ENCODE peak calls at places on chromosomes 7 and 10, in eight cellular contexts. One of them, this sample, is unnamed. For H3K36me3, the result is how much of the 10 kb centered on the place peaks cover.

GRCh38 chr7:4325732-4326131 is 356.4 kb upstream of the FOXK1 start:
- DNase-seq in suprapubic skin: no peak
- DNase-seq in uterus: no peak
- DNase-seq in sigmoid colon: peak
- DNase-seq in GM12878: no peak
- DNase-seq in gastrocnemius medialis: no peak
- DNase-seq in prostate gland: no peak
- DNase-seq in spleen: no peak
- DNase-seq in this sample: no peak

GRCh38 chr10:60148266-60148840 is 241.3 kb downstream of the ANK3 start:
- DNase-seq in suprapubic skin: no peak
- DNase-seq in uterus: no peak
- DNase-seq in sigmoid colon: no peak
- DNase-seq in GM12878: no peak
- DNase-seq in gastrocnemius medialis: no peak
- DNase-seq in prostate gland: peak
- DNase-seq in spleen: no peak
- DNase-seq in this sample: no peak

GRCh38 chr7:104838537-104839299 is 175.3 kb upstream of the KMT2E start:
- DNase-seq in suprapubic skin: no peak
- DNase-seq in uterus: no peak
- DNase-seq in sigmoid colon: no peak
- DNase-seq in GM12878: no peak
- DNase-seq in gastrocnemius medialis: no peak
- DNase-seq in prostate gland: no peak
- DNase-seq in spleen: no peak
- DNase-seq in this sample: no peak

GRCh38 chr10:43963793-43964425 is 315.2 kb upstream of the ZNF32 start:
- DNase-seq in suprapubic skin: no peak
- DNase-seq in uterus: no peak
- DNase-seq in sigmoid colon: no peak
- DNase-seq in GM12878: no peak
- DNase-seq in gastrocnemius medialis: no peak
- DNase-seq in prostate gland: no peak
- DNase-seq in spleen: peak
- DNase-seq in this sample: no peak

GRCh38 chr10:122142652-122143237 is 128.4 kb upstream of the BTBD16 start:
- DNase-seq in suprapubic skin: no peak
- DNase-seq in uterus: no peak
- DNase-seq in sigmoid colon: no peak
- DNase-seq in GM12878: no peak
- DNase-seq in gastrocnemius medialis: peak
- DNase-seq in prostate gland: no peak
- DNase-seq in spleen: peak
- DNase-seq in this sample: no peak

GRCh38 chr10:77919713-77920108 is 6.8 kb downstream of the DLG5 start:
- DNase-seq in suprapubic skin: no peak
- DNase-seq in uterus: no peak
- DNase-seq in sigmoid colon: no peak
- DNase-seq in GM12878: no peak
- DNase-seq in gastrocnemius medialis: no peak
- DNase-seq in prostate gland: no peak
- DNase-seq in spleen: no peak
- DNase-seq in this sample: no peak

GRCh38 chr10:6083523-6084475 is 5.0 kb upstream of the RBM17 start:
- DNase-seq in suprapubic skin: no peak
- DNase-seq in uterus: no peak
- DNase-seq in sigmoid colon: no peak
- DNase-seq in GM12878: no peak
- DNase-seq in gastrocnemius medialis: no peak
- DNase-seq in prostate gland: no peak
- DNase-seq in spleen: no peak
- DNase-seq in this sample: no peak

GRCh38 chr10:93363891-93364648 is 118.1 kb downstream of the MYOF start:
- DNase-seq in suprapubic skin: peak
- DNase-seq in uterus: no peak
- DNase-seq in sigmoid colon: peak
- DNase-seq in GM12878: no peak
- DNase-seq in gastrocnemius medialis: peak
- DNase-seq in prostate gland: no peak
- DNase-seq in spleen: peak
- DNase-seq in this sample: peak

GRCh38 chr7:114554781-114555537 is 140.3 kb downstream of the FOXP2 start:
- DNase-seq in suprapubic skin: no peak
- DNase-seq in uterus: no peak
- DNase-seq in sigmoid colon: no peak
- DNase-seq in GM12878: peak
- DNase-seq in gastrocnemius medialis: peak
- DNase-seq in prostate gland: no peak
- DNase-seq in spleen: no peak
- DNase-seq in this sample: no peak

GRCh38 chr10:48399056-48399541 is 92.6 kb downstream of the MAPK8 start:
- DNase-seq in suprapubic skin: no peak
- DNase-seq in uterus: no peak
- DNase-seq in sigmoid colon: no peak
- DNase-seq in GM12878: no peak
- DNase-seq in gastrocnemius medialis: peak
- DNase-seq in prostate gland: no peak
- DNase-seq in spleen: no peak
- DNase-seq in this sample: no peak

GRCh38 chr7:17027143-17027802 is 145.5 kb upstream of the AGR3 start:
- DNase-seq in suprapubic skin: no peak
- DNase-seq in uterus: no peak
- DNase-seq in sigmoid colon: no peak
- DNase-seq in GM12878: no peak
- DNase-seq in gastrocnemius medialis: no peak
- DNase-seq in prostate gland: no peak
- DNase-seq in spleen: no peak
- DNase-seq in this sample: no peak

GRCh38 chr10:57715233-57715632 is 552.5 kb downstream of the IPMK start:
- DNase-seq in suprapubic skin: no peak
- DNase-seq in uterus: no peak
- DNase-seq in sigmoid colon: no peak
- DNase-seq in GM12878: no peak
- DNase-seq in gastrocnemius medialis: no peak
- DNase-seq in prostate gland: no peak
- DNase-seq in spleen: no peak
- DNase-seq in this sample: no peak

GRCh38 chr10:3133948-3134347 is 38.6 kb downstream of the PITRM1 start:
- DNase-seq in suprapubic skin: no peak
- DNase-seq in uterus: no peak
- DNase-seq in sigmoid colon: no peak
- DNase-seq in GM12878: no peak
- DNase-seq in gastrocnemius medialis: no peak
- DNase-seq in prostate gland: no peak
- DNase-seq in spleen: no peak
- DNase-seq in this sample: no peak

GRCh38 chr7:44259547-44260457 is 59.0 kb downstream of the YKT6 start:
- DNase-seq in suprapubic skin: no peak
- DNase-seq in uterus: peak
- DNase-seq in sigmoid colon: peak
- DNase-seq in GM12878: no peak
- DNase-seq in gastrocnemius medialis: peak
- DNase-seq in prostate gland: peak
- DNase-seq in spleen: no peak
- DNase-seq in this sample: peak

GRCh38 chr7:26284995-26285632 is 6.5 kb upstream of the SNX10 start:
- DNase-seq in suprapubic skin: no peak
- DNase-seq in uterus: no peak
- DNase-seq in sigmoid colon: no peak
- DNase-seq in GM12878: no peak
- DNase-seq in gastrocnemius medialis: no peak
- DNase-seq in prostate gland: no peak
- DNase-seq in spleen: no peak
- DNase-seq in this sample: no peak

GRCh38 chr10:11831520-11831951 is 8.4 kb downstream of the PROSER2 start:
- DNase-seq in suprapubic skin: no peak
- DNase-seq in uterus: no peak
- DNase-seq in sigmoid colon: no peak
- DNase-seq in GM12878: no peak
- DNase-seq in gastrocnemius medialis: no peak
- DNase-seq in prostate gland: peak
- DNase-seq in spleen: no peak
- DNase-seq in this sample: no peak

GRCh38 chr7:129958643-129959479 is 6.1 kb upstream of the UBE2H start:
- DNase-seq in suprapubic skin: no peak
- DNase-seq in uterus: no peak
- DNase-seq in sigmoid colon: peak
- DNase-seq in GM12878: no peak
- DNase-seq in gastrocnemius medialis: peak
- DNase-seq in prostate gland: peak
- DNase-seq in spleen: no peak
- DNase-seq in this sample: no peak

GRCh38 chr10:130743751-130744191 is 567.8 kb downstream of the TCERG1L start:
- DNase-seq in suprapubic skin: peak
- DNase-seq in uterus: no peak
- DNase-seq in sigmoid colon: peak
- DNase-seq in GM12878: no peak
- DNase-seq in gastrocnemius medialis: no peak
- DNase-seq in prostate gland: no peak
- DNase-seq in spleen: peak
- DNase-seq in this sample: no peak

GRCh38 chr10:75229961-75230360 is 5.8 kb downstream of the COMTD1 start:
- DNase-seq in suprapubic skin: no peak
- DNase-seq in uterus: no peak
- DNase-seq in sigmoid colon: no peak
- DNase-seq in GM12878: no peak
- DNase-seq in gastrocnemius medialis: no peak
- DNase-seq in prostate gland: no peak
- DNase-seq in spleen: no peak
- DNase-seq in this sample: no peak

DNA sequence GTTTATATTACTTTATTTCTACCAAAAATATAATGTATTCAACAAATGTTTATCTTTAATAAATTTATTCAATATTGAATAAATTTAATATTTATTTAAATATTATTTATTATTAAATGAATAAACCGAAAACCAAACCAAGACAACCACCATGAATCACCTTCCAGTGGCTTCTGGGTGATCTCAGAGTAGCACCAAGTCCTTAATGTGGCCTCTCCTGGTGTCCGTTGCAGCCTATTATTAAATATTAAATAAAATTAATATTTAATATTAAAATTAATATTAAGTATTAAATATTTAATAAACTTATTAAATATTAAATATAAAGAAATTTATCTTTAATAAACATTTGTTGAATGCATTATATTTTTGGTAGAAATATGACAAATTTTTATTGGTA is 143.3 kb upstream of the PLPP4 start:
- DNase-seq in suprapubic skin: no peak
- DNase-seq in uterus: no peak
- DNase-seq in sigmoid colon: no peak
- DNase-seq in GM12878: no peak
- DNase-seq in gastrocnemius medialis: no peak
- DNase-seq in prostate gland: no peak
- DNase-seq in spleen: no peak
- DNase-seq in this sample: no peak
- TF ChIP-seq POLR2A in suprapubic skin: no peak
- TF ChIP-seq POLR2A in uterus: no peak
- TF ChIP-seq POLR2A in sigmoid colon: no peak
- TF ChIP-seq POLR2A in GM12878: no peak
- TF ChIP-seq POLR2A in gastrocnemius medialis: no peak
- TF ChIP-seq POLR2A in prostate gland: no peak
- TF ChIP-seq POLR2A in spleen: no peak
- TF ChIP-seq POLR2A in this sample: no peak

GRCh38 chr10:71460615-71461014 is 63.9 kb downstream of the CDH23 start:
- DNase-seq in suprapubic skin: no peak
- DNase-seq in uterus: no peak
- DNase-seq in sigmoid colon: no peak
- DNase-seq in GM12878: no peak
- DNase-seq in gastrocnemius medialis: no peak
- DNase-seq in prostate gland: no peak
- DNase-seq in spleen: no peak
- DNase-seq in this sample: no peak
- H3K36me3 ChIP-seq in suprapubic skin: under half
- H3K36me3 ChIP-seq in uterus: under half
- H3K36me3 ChIP-seq in sigmoid colon: under half
- H3K36me3 ChIP-seq in GM12878: under half
- H3K36me3 ChIP-seq in gastrocnemius medialis: under half
- H3K36me3 ChIP-seq in prostate gland: under half
- H3K36me3 ChIP-seq in spleen: under half
- H3K36me3 ChIP-seq in this sample: under half

DNA sequence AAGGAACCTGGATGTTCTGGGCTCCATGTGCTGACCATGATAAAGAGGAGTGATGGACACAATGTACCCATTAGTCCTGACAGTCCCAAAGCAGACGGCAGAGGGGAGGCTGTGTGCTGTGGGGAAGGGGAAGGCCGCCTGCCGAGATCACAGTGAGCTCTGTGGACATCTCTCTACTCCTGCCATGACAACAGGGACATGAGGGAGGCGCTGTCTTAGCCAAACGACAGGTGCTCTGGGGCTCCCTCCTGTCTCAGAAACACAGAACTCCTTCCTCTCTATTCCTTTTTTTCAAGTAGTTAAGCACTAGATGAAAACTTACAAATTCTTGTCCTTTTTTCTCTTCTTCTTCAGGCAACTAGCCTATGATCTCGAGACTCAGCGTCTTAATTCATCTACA is 113.1 kb downstream of the RNF32 start:
- DNase-seq in suprapubic skin: no peak
- DNase-seq in uterus: no peak
- DNase-seq in sigmoid colon: no peak
- DNase-seq in GM12878: no peak
- DNase-seq in gastrocnemius medialis: no peak
- DNase-seq in prostate gland: no peak
- DNase-seq in spleen: no peak
- DNase-seq in this sample: no peak
- TF ChIP-seq CTCF in suprapubic skin: no peak
- TF ChIP-seq CTCF in uterus: no peak
- TF ChIP-seq CTCF in sigmoid colon: no peak
- TF ChIP-seq CTCF in GM12878: no peak
- TF ChIP-seq CTCF in gastrocnemius medialis: no peak
- TF ChIP-seq CTCF in prostate gland: no peak
- TF ChIP-seq CTCF in spleen: no peak
- TF ChIP-seq CTCF in this sample: no peak

DNA sequence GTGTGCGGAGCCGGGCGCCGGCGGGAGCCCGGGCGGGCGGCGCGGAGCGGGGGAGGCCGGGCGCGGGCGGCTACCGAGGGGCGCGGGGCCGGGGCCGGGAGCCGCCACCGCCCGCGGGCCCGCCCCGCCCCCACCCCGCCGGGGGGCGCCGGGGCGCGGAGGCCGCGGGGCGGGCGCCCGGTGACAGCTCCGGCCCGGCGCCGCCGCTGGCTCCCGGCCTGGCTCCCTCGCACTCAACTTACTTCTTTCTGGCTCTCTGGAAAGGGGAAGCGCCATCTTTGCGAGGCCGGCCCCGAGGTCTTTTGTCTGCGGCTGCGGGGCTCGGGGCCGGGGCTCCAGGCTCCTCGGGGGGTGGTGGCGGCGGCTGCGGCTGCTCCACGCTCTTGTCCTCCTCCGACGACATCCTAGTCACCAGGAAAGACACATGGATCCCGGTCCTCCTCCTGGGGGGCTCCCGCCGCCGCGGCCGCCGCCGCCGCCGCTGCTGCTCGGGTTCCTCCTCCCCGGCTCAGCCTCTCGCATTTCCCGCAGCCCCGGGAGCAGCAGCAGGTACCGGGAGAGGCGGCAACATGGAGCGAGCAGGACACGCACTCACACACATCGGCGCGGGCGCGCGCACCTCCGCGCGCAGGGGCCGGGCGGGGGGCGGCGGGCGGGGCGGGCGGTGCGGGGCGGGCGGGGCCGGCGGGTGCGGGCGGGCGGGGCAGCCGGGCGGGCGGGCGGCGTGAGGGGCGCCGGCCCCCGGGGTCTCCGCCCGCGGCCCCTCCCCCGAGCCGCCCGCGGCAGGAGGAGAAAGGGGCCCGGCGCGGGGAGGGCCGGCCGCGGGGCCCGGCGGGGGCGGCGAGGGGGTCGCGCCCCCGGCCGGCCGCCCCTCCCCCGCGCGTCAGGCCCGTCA is at the start of gene KMT2C:
- DNase-seq in suprapubic skin: no peak
- DNase-seq in uterus: peak
- DNase-seq in sigmoid colon: peak
- DNase-seq in GM12878: no peak
- DNase-seq in gastrocnemius medialis: peak
- DNase-seq in prostate gland: peak
- DNase-seq in spleen: peak
- DNase-seq in this sample: peak
- TF ChIP-seq POLR2A in suprapubic skin: no peak
- TF ChIP-seq POLR2A in uterus: peak
- TF ChIP-seq POLR2A in sigmoid colon: peak
- TF ChIP-seq POLR2A in GM12878: peak
- TF ChIP-seq POLR2A in gastrocnemius medialis: peak
- TF ChIP-seq POLR2A in prostate gland: peak
- TF ChIP-seq POLR2A in spleen: peak
- TF ChIP-seq POLR2A in this sample: peak